ENCODE peak calls at places on chromosome 19, in ten cellular contexts. One of them, this sample, is unnamed.

GRCh38 chr19:46840157-46840942 is 10.3 kb downstream of the AP2S1 start:
- DNase-seq in heart left ventricle: no peak
- DNase-seq in lower lobe of right lung: no peak
- DNase-seq in SJCRH30: peak
- DNase-seq in colonic mucosa: no peak
- DNase-seq in OCI-LY7: peak
- DNase-seq in left ventricle myocardium inferior: no peak
- DNase-seq in lower leg skin: no peak
- DNase-seq in neuronal stem cell: peak
- DNase-seq in A549: peak
- DNase-seq in this sample: peak

GRCh38 chr19:30752876-30753275 is 380.7 kb downstream of the ZNF536 start:
- DNase-seq in heart left ventricle: no peak
- DNase-seq in lower lobe of right lung: no peak
- DNase-seq in SJCRH30: no peak
- DNase-seq in colonic mucosa: no peak
- DNase-seq in OCI-LY7: no peak
- DNase-seq in left ventricle myocardium inferior: no peak
- DNase-seq in lower leg skin: no peak
- DNase-seq in neuronal stem cell: no peak
- DNase-seq in A549: no peak
- DNase-seq in this sample: no peak

GRCh38 chr19:46294475-46294874 is 2.4 kb upstream of the HIF3A start:
- DNase-seq in heart left ventricle: no peak
- DNase-seq in lower lobe of right lung: no peak
- DNase-seq in SJCRH30: no peak
- DNase-seq in colonic mucosa: no peak
- DNase-seq in OCI-LY7: no peak
- DNase-seq in left ventricle myocardium inferior: no peak
- DNase-seq in lower leg skin: no peak
- DNase-seq in neuronal stem cell: no peak
- DNase-seq in A549: no peak
- DNase-seq in this sample: no peak

GRCh38 chr19:17755977-17756670 is 4.8 kb downstream of the FCHO1 start:
- DNase-seq in heart left ventricle: peak
- DNase-seq in lower lobe of right lung: no peak
- DNase-seq in SJCRH30: peak
- DNase-seq in colonic mucosa: peak
- DNase-seq in OCI-LY7: peak
- DNase-seq in left ventricle myocardium inferior: no peak
- DNase-seq in lower leg skin: no peak
- DNase-seq in neuronal stem cell: peak
- DNase-seq in A549: peak
- DNase-seq in this sample: peak

GRCh38 chr19:57078802-57079201 is 41.0 kb upstream of the USP29 start:
- DNase-seq in heart left ventricle: no peak
- DNase-seq in lower lobe of right lung: no peak
- DNase-seq in SJCRH30: no peak
- DNase-seq in colonic mucosa: no peak
- DNase-seq in OCI-LY7: no peak
- DNase-seq in left ventricle myocardium inferior: no peak
- DNase-seq in lower leg skin: no peak
- DNase-seq in neuronal stem cell: no peak
- DNase-seq in A549: no peak
- DNase-seq in this sample: no peak

GRCh38 chr19:40035996-40036395 is 20.0 kb downstream of the ZNF780B start:
- DNase-seq in heart left ventricle: no peak
- DNase-seq in lower lobe of right lung: no peak
- DNase-seq in SJCRH30: no peak
- DNase-seq in colonic mucosa: no peak
- DNase-seq in OCI-LY7: no peak
- DNase-seq in left ventricle myocardium inferior: no peak
- DNase-seq in lower leg skin: no peak
- DNase-seq in neuronal stem cell: no peak
- DNase-seq in A549: no peak
- DNase-seq in this sample: no peak

GRCh38 chr19:29378543-29379105 is 147.2 kb upstream of the VSTM2B start:
- DNase-seq in heart left ventricle: no peak
- DNase-seq in lower lobe of right lung: peak
- DNase-seq in SJCRH30: no peak
- DNase-seq in colonic mucosa: peak
- DNase-seq in OCI-LY7: no peak
- DNase-seq in left ventricle myocardium inferior: no peak
- DNase-seq in lower leg skin: peak
- DNase-seq in neuronal stem cell: no peak
- DNase-seq in A549: no peak
- DNase-seq in this sample: no peak

GRCh38 chr19:30154410-30154809 is 212.4 kb downstream of the URI1 start:
- DNase-seq in heart left ventricle: no peak
- DNase-seq in lower lobe of right lung: no peak
- DNase-seq in SJCRH30: no peak
- DNase-seq in colonic mucosa: no peak
- DNase-seq in OCI-LY7: no peak
- DNase-seq in left ventricle myocardium inferior: no peak
- DNase-seq in lower leg skin: no peak
- DNase-seq in neuronal stem cell: no peak
- DNase-seq in A549: no peak
- DNase-seq in this sample: no peak

GRCh38 chr19:48239582-48240141 is 16.1 kb downstream of the CARD8 start:
- DNase-seq in heart left ventricle: no peak
- DNase-seq in lower lobe of right lung: no peak
- DNase-seq in SJCRH30: no peak
- DNase-seq in colonic mucosa: no peak
- DNase-seq in OCI-LY7: no peak
- DNase-seq in left ventricle myocardium inferior: no peak
- DNase-seq in lower leg skin: no peak
- DNase-seq in neuronal stem cell: no peak
- DNase-seq in A549: no peak
- DNase-seq in this sample: no peak

GRCh38 chr19:18895828-18896341 is at the start of gene CERS1:
- DNase-seq in heart left ventricle: no peak
- DNase-seq in lower lobe of right lung: no peak
- DNase-seq in SJCRH30: no peak
- DNase-seq in colonic mucosa: no peak
- DNase-seq in OCI-LY7: no peak
- DNase-seq in left ventricle myocardium inferior: no peak
- DNase-seq in lower leg skin: no peak
- DNase-seq in neuronal stem cell: peak
- DNase-seq in A549: no peak
- DNase-seq in this sample: no peak

GRCh38 chr19:45496349-45496953 is 396 bp downstream of the RTN2 start:
- DNase-seq in heart left ventricle: no peak
- DNase-seq in lower lobe of right lung: no peak
- DNase-seq in SJCRH30: peak
- DNase-seq in colonic mucosa: peak
- DNase-seq in OCI-LY7: no peak
- DNase-seq in left ventricle myocardium inferior: no peak
- DNase-seq in lower leg skin: no peak
- DNase-seq in neuronal stem cell: peak
- DNase-seq in A549: no peak
- DNase-seq in this sample: no peak

DNA sequence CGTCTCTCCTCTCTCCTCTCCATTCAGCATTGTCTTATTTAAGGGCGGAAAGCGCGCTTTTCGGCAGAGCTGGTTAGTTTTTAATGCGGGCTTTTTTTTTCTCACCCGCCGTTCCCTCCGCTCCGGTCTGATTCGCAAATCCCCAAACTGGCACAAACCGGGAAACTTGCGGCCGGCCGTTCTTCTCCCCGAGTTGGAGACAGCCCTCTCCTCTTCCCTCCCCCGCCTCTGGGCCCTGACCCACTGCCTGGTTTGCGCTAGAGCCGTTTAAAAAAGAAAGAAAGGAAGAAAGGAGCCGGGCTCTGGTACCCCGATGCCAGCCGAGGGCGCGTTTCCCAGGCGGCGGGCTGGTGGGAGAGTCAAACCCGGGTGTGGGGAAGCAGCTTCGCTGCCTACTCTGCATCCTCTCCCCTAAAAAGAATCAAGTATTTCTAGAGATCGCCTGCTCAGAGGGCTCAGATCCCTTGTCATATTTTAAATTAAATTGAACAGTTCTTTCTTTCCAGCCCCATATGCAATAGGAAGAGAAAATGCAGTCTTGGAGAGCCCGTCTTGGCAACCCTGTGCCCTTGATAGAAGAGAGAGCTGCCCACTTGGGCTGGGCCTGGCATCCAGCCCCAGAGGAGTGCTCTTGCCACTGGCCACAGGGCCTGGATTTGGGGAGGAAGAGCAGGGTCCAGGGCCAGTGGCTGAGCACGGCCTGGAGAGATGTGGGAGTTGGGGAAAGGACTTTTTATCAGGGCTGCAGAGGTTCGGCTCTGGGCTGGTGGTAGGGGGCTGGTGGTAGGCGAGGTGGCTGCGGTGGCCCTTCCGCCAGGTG is 19.0 kb downstream of the NFIX start:
- DNase-seq in heart left ventricle: no peak
- DNase-seq in lower lobe of right lung: no peak
- DNase-seq in SJCRH30: no peak
- DNase-seq in colonic mucosa: no peak
- DNase-seq in OCI-LY7: no peak
- DNase-seq in left ventricle myocardium inferior: no peak
- DNase-seq in lower leg skin: no peak
- DNase-seq in neuronal stem cell: no peak
- DNase-seq in A549: no peak
- DNase-seq in this sample: no peak
- H3K4me3 ChIP-seq in heart left ventricle: peak
- H3K4me3 ChIP-seq in lower lobe of right lung: peak
- H3K4me3 ChIP-seq in SJCRH30: no peak
- H3K4me3 ChIP-seq in colonic mucosa: no peak
- H3K4me3 ChIP-seq in OCI-LY7: no peak
- H3K4me3 ChIP-seq in left ventricle myocardium inferior: peak
- H3K4me3 ChIP-seq in lower leg skin: no peak
- H3K4me3 ChIP-seq in neuronal stem cell: no peak
- H3K4me3 ChIP-seq in A549: no peak
- H3K4me3 ChIP-seq in this sample: no peak

GRCh38 chr19:4830332-4830731 is 1.2 kb downstream of the TICAM1 start:
- DNase-seq in heart left ventricle: no peak
- DNase-seq in lower lobe of right lung: no peak
- DNase-seq in SJCRH30: no peak
- DNase-seq in colonic mucosa: no peak
- DNase-seq in OCI-LY7: no peak
- DNase-seq in left ventricle myocardium inferior: no peak
- DNase-seq in lower leg skin: no peak
- DNase-seq in neuronal stem cell: no peak
- DNase-seq in A549: no peak
- DNase-seq in this sample: no peak
- H3K4me3 ChIP-seq in heart left ventricle: peak
- H3K4me3 ChIP-seq in lower lobe of right lung: peak
- H3K4me3 ChIP-seq in SJCRH30: no peak
- H3K4me3 ChIP-seq in colonic mucosa: peak
- H3K4me3 ChIP-seq in OCI-LY7: peak
- H3K4me3 ChIP-seq in left ventricle myocardium inferior: peak
- H3K4me3 ChIP-seq in lower leg skin: no peak
- H3K4me3 ChIP-seq in neuronal stem cell: no peak
- H3K4me3 ChIP-seq in A549: peak
- H3K4me3 ChIP-seq in this sample: peak

GRCh38 chr19:16296713-16297112 is 27.9 kb upstream of the KLF2 start:
- DNase-seq in heart left ventricle: no peak
- DNase-seq in lower lobe of right lung: no peak
- DNase-seq in SJCRH30: peak
- DNase-seq in colonic mucosa: no peak
- DNase-seq in OCI-LY7: no peak
- DNase-seq in left ventricle myocardium inferior: no peak
- DNase-seq in lower leg skin: no peak
- DNase-seq in neuronal stem cell: no peak
- DNase-seq in A549: peak
- DNase-seq in this sample: no peak

GRCh38 chr19:16301999-16302694 is 22.5 kb upstream of the KLF2 start:
- DNase-seq in heart left ventricle: no peak
- DNase-seq in lower lobe of right lung: no peak
- DNase-seq in SJCRH30: peak
- DNase-seq in colonic mucosa: no peak
- DNase-seq in OCI-LY7: peak
- DNase-seq in left ventricle myocardium inferior: no peak
- DNase-seq in lower leg skin: no peak
- DNase-seq in neuronal stem cell: no peak
- DNase-seq in A549: peak
- DNase-seq in this sample: no peak

GRCh38 chr19:16295071-16295470 is 29.6 kb upstream of the KLF2 start:
- DNase-seq in heart left ventricle: no peak
- DNase-seq in lower lobe of right lung: no peak
- DNase-seq in SJCRH30: no peak
- DNase-seq in colonic mucosa: no peak
- DNase-seq in OCI-LY7: no peak
- DNase-seq in left ventricle myocardium inferior: no peak
- DNase-seq in lower leg skin: no peak
- DNase-seq in neuronal stem cell: no peak
- DNase-seq in A549: no peak
- DNase-seq in this sample: no peak

GRCh38 chr19:16297575-16298178 is 26.9 kb upstream of the KLF2 start:
- DNase-seq in heart left ventricle: no peak
- DNase-seq in lower lobe of right lung: no peak
- DNase-seq in SJCRH30: no peak
- DNase-seq in colonic mucosa: peak
- DNase-seq in OCI-LY7: no peak
- DNase-seq in left ventricle myocardium inferior: no peak
- DNase-seq in lower leg skin: no peak
- DNase-seq in neuronal stem cell: no peak
- DNase-seq in A549: no peak
- DNase-seq in this sample: no peak

DNA sequence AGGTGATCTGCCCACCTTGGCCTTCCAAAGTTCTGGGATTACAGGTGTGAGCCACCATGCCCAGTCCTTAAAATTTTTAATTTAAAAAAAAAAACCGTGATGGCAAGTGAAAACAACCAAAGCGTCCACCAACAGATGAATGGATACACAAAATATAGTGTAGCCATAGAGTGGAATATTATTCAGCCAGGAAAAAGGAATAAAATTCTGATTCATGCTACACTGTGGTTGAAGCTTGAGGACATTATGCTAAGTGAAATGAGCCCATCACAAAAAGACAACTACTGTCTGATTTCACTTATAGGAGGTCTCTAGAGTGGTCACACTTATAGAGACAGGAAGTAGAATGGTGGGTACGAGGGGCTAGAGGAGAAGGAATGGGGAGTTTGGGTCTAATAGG is 26.3 kb upstream of the KLF2 start:
- DNase-seq in heart left ventricle: no peak
- DNase-seq in lower lobe of right lung: no peak
- DNase-seq in SJCRH30: no peak
- DNase-seq in colonic mucosa: no peak
- DNase-seq in OCI-LY7: no peak
- DNase-seq in left ventricle myocardium inferior: no peak
- DNase-seq in lower leg skin: no peak
- DNase-seq in neuronal stem cell: no peak
- DNase-seq in A549: no peak
- DNase-seq in this sample: no peak
- H3K4me3 ChIP-seq in heart left ventricle: no peak
- H3K4me3 ChIP-seq in lower lobe of right lung: no peak
- H3K4me3 ChIP-seq in SJCRH30: no peak
- H3K4me3 ChIP-seq in colonic mucosa: no peak
- H3K4me3 ChIP-seq in OCI-LY7: no peak
- H3K4me3 ChIP-seq in left ventricle myocardium inferior: no peak
- H3K4me3 ChIP-seq in lower leg skin: no peak
- H3K4me3 ChIP-seq in neuronal stem cell: no peak
- H3K4me3 ChIP-seq in A549: no peak
- H3K4me3 ChIP-seq in this sample: no peak

DNA sequence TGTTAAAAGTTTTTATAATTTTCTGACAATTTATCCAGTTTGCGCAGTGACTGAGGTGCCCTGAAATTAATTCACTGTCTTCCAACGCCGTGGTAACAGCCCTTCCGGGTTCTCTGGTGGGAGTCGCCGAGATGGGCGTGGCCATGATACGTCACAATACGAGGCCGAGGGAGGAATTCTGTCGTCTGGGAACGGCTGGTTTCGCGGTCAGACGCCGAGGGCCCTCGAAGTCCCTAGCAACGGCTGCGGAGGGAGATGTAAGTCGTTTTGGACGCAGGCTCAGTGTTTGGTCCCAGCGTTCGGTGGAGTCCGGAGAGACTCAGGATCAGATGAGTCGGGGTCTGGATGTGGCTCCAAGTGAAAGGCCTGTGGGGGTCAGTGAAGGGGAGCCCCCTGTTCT is 21.7 kb downstream of the ZNF613 start:
- DNase-seq in heart left ventricle: peak
- DNase-seq in lower lobe of right lung: no peak
- DNase-seq in SJCRH30: no peak
- DNase-seq in colonic mucosa: no peak
- DNase-seq in OCI-LY7: no peak
- DNase-seq in left ventricle myocardium inferior: peak
- DNase-seq in lower leg skin: no peak
- DNase-seq in neuronal stem cell: no peak
- DNase-seq in A549: no peak
- DNase-seq in this sample: no peak
- H3K4me3 ChIP-seq in heart left ventricle: peak
- H3K4me3 ChIP-seq in lower lobe of right lung: peak
- H3K4me3 ChIP-seq in SJCRH30: no peak
- H3K4me3 ChIP-seq in colonic mucosa: no peak
- H3K4me3 ChIP-seq in OCI-LY7: no peak
- H3K4me3 ChIP-seq in left ventricle myocardium inferior: peak
- H3K4me3 ChIP-seq in lower leg skin: no peak
- H3K4me3 ChIP-seq in neuronal stem cell: no peak
- H3K4me3 ChIP-seq in A549: no peak
- H3K4me3 ChIP-seq in this sample: no peak

This sample was measured in Jurkat, Clone E6-1.